ENCODE peak calls at places on chromosome 19, in four cellular contexts. N is smooth muscle cell of the brain vasculature, I is endothelial cell, Z is NCI-H2081. P is an unnamed sample.

GRCh38 chr19:31538879-31539278 is 189.6 kb upstream of the TSHZ3 start:
- DNase-seq in N (no peak), I (no peak), Z (no peak), P (no peak)

GRCh38 chr19:28403698-28404099 is 809.3 kb downstream of the UQCRFS1 start:
- DNase-seq in N (no peak), I (no peak), Z (no peak), P (no peak)

GRCh38 chr19:31260171-31260933 is 88.9 kb downstream of the TSHZ3 start:
- DNase-seq in N (no peak), I (no peak), Z (no peak), P (no peak)

GRCh38 chr19:4220188-4220587 is 9.1 kb upstream of the EBI3 start:
- DNase-seq in N (no peak), I (no peak), Z (no peak), P (no peak)

GRCh38 chr19:6457958-6458694 is 1.5 kb downstream of the SLC25A23 start:
- DNase-seq in N (no peak), I (no peak), Z (no peak), P (no peak)

GRCh38 chr19:48802623-48803022 is 8.2 kb downstream of the BCAT2 start:
- DNase-seq in N (no peak), I (no peak), Z (no peak), P (no peak)

GRCh38 chr19:33029746-33030303 is 34.9 kb downstream of the RHPN2 start:
- DNase-seq in N (no peak), I (no peak), Z (no peak), P (no peak)

GRCh38 chr19:38666662-38667448 is 19.4 kb downstream of the ACTN4 start:
- DNase-seq in N (no peak), I (peak), Z (peak), P (peak)

GRCh38 chr19:46859637-46860124 is 1.1 kb upstream of the ARHGAP35 start:
- DNase-seq in N (no peak), I (no peak), Z (peak), P (peak)

GRCh38 chr19:48746738-48747575 is at the start of gene IZUMO1:
- DNase-seq in N (peak), I (peak), Z (no peak), P (no peak)

GRCh38 chr19:30158067-30158892 is 213.9 kb upstream of the ZNF536 start:
- DNase-seq in N (no peak), I (no peak), Z (no peak), P (no peak)

GRCh38 chr19:42270346-42271044 is 1.4 kb downstream of the CIC start:
- DNase-seq in N (no peak), I (no peak), Z (peak), P (no peak)

GRCh38 chr19:41449079-41449864 is 6.3 kb downstream of the ERICH4 start:
- DNase-seq in N (no peak), I (peak), Z (peak), P (peak)

GRCh38 chr19:33401683-33402420 is 28.3 kb downstream of the CEBPG start:
- DNase-seq in N (no peak), I (no peak), Z (no peak), P (no peak)

GRCh38 chr19:49662011-49662410 is 3.6 kb downstream of the IRF3 start:
- DNase-seq in N (no peak), I (no peak), Z (no peak), P (no peak)

GRCh38 chr19:48400018-48400742 is 6.7 kb downstream of the GRIN2D start:
- DNase-seq in N (no peak), I (peak), Z (peak), P (peak)

GRCh38 chr19:58477871-58478270 is 1.7 kb downstream of the ZNF446 start:
- DNase-seq in N (no peak), I (no peak), Z (no peak), P (no peak)

GRCh38 chr19:6058411-6059201 is 51.7 kb downstream of the RFX2 start:
- DNase-seq in N (no peak), I (no peak), Z (no peak), P (no peak)

GRCh38 chr19:21398851-21399250 is 1.9 kb downstream of the ZNF493 start:
- DNase-seq in N (no peak), I (no peak), Z (no peak), P (no peak)

GRCh38 chr19:45645631-45646344 is 6.6 kb upstream of the EML2 start:
- DNase-seq in N (peak), I (peak), Z (peak), P (peak)

GRCh38 chr19:41887711-41888382 is 4.9 kb downstream of the ARHGEF1 start:
- DNase-seq in N (no peak), I (no peak), Z (no peak), P (peak)

GRCh38 chr19:7992575-7992974 is 12.9 kb downstream of the ELAVL1 start:
- DNase-seq in N (no peak), I (no peak), Z (no peak), P (no peak)

GRCh38 chr19:10193666-10194499 is 870 bp downstream of the DNMT1 start:
- DNase-seq in N (peak), I (peak), Z (peak), P (no peak)

GRCh38 chr19:40831502-40832430 is 18.5 kb downstream of the CYP2A6 start:
- DNase-seq in N (peak), I (no peak), Z (no peak), P (peak)

GRCh38 chr19:48362716-48363499 is 832 bp downstream of the TMEM143 start:
- DNase-seq in N (peak), I (peak), Z (peak), P (peak)

GRCh38 chr19:55245236-55245904 is 13.4 kb downstream of the PPP6R1 start:
- DNase-seq in N (no peak), I (no peak), Z (no peak), P (no peak)

GRCh38 chr19:29810504-29810871 is 1.3 kb upstream of the CCNE1 start:
- DNase-seq in N (no peak), I (no peak), Z (no peak), P (peak)

P was measured in NCI-H2029.